ENCODE peak calls at places on chromosomes 3 and 15, in five cellular contexts. One of them, this sample, is unnamed.

GRCh38 chr3:193544289-193544688 is 10.4 kb downstream of the ATP13A4 start:
- DNase-seq in lower leg skin: no peak
- DNase-seq in HCT116: no peak
- DNase-seq in stomach: no peak
- DNase-seq in heart left ventricle: no peak
- DNase-seq in this sample: no peak

GRCh38 chr15:88894348-88894818 is 961 bp downstream of the HAPLN3 start:
- DNase-seq in lower leg skin: no peak
- DNase-seq in HCT116: no peak
- DNase-seq in stomach: peak
- DNase-seq in heart left ventricle: peak
- DNase-seq in this sample: no peak

GRCh38 chr3:196150481-196150880 is 60.7 kb downstream of the ZDHHC19 start:
- DNase-seq in lower leg skin: no peak
- DNase-seq in HCT116: no peak
- DNase-seq in stomach: no peak
- DNase-seq in heart left ventricle: no peak
- DNase-seq in this sample: no peak

GRCh38 chr3:59444293-59444671 is 394.5 kb upstream of the CFAP20DC start:
- DNase-seq in lower leg skin: no peak
- DNase-seq in HCT116: no peak
- DNase-seq in stomach: no peak
- DNase-seq in heart left ventricle: no peak
- DNase-seq in this sample: no peak

GRCh38 chr15:77784361-77785292 is 151.9 kb upstream of the LINGO1 start:
- DNase-seq in lower leg skin: no peak
- DNase-seq in HCT116: peak
- DNase-seq in stomach: no peak
- DNase-seq in heart left ventricle: no peak
- DNase-seq in this sample: no peak

GRCh38 chr3:23459915-23460546 is 256.9 kb downstream of the UBE2E2 start:
- DNase-seq in lower leg skin: no peak
- DNase-seq in HCT116: no peak
- DNase-seq in stomach: no peak
- DNase-seq in heart left ventricle: no peak
- DNase-seq in this sample: no peak

GRCh38 chr3:173891272-173892100 is 493.9 kb downstream of the NLGN1 start:
- DNase-seq in lower leg skin: no peak
- DNase-seq in HCT116: no peak
- DNase-seq in stomach: no peak
- DNase-seq in heart left ventricle: no peak
- DNase-seq in this sample: no peak

GRCh38 chr15:45225506-45226273 is 26.3 kb upstream of the SLC28A2 start:
- DNase-seq in lower leg skin: no peak
- DNase-seq in HCT116: no peak
- DNase-seq in stomach: no peak
- DNase-seq in heart left ventricle: no peak
- DNase-seq in this sample: no peak

GRCh38 chr15:41180206-41180789 is 50.3 kb downstream of the EXD1 start:
- DNase-seq in lower leg skin: no peak
- DNase-seq in HCT116: no peak
- DNase-seq in stomach: no peak
- DNase-seq in heart left ventricle: no peak
- DNase-seq in this sample: no peak

GRCh38 chr3:10366681-10367101 is 45.8 kb upstream of the SEC13 start:
- DNase-seq in lower leg skin: no peak
- DNase-seq in HCT116: peak
- DNase-seq in stomach: no peak
- DNase-seq in heart left ventricle: no peak
- DNase-seq in this sample: no peak

GRCh38 chr15:84982301-84982920 is 755 bp downstream of the PDE8A start:
- DNase-seq in lower leg skin: peak
- DNase-seq in HCT116: no peak
- DNase-seq in stomach: peak
- DNase-seq in heart left ventricle: peak
- DNase-seq in this sample: no peak

GRCh38 chr3:128999104-128999503 is 2.0 kb upstream of the EFCC1 start:
- DNase-seq in lower leg skin: no peak
- DNase-seq in HCT116: no peak
- DNase-seq in stomach: no peak
- DNase-seq in heart left ventricle: no peak
- DNase-seq in this sample: no peak

GRCh38 chr3:52882377-52882776 is 15.0 kb downstream of the STIMATE start:
- DNase-seq in lower leg skin: no peak
- DNase-seq in HCT116: no peak
- DNase-seq in stomach: no peak
- DNase-seq in heart left ventricle: no peak
- DNase-seq in this sample: no peak

GRCh38 chr15:49827311-49827710 is 206.5 kb downstream of the DTWD1 start:
- DNase-seq in lower leg skin: no peak
- DNase-seq in HCT116: no peak
- DNase-seq in stomach: no peak
- DNase-seq in heart left ventricle: no peak
- DNase-seq in this sample: no peak

GRCh38 chr15:49826640-49827281 is 205.9 kb downstream of the DTWD1 start:
- DNase-seq in lower leg skin: no peak
- DNase-seq in HCT116: no peak
- DNase-seq in stomach: no peak
- DNase-seq in heart left ventricle: no peak
- DNase-seq in this sample: no peak

GRCh38 chr15:49830411-49830810 is 209.6 kb downstream of the DTWD1 start:
- DNase-seq in lower leg skin: no peak
- DNase-seq in HCT116: no peak
- DNase-seq in stomach: no peak
- DNase-seq in heart left ventricle: no peak
- DNase-seq in this sample: no peak

GRCh38 chr15:49831206-49831965 is 210.5 kb downstream of the DTWD1 start:
- DNase-seq in lower leg skin: peak
- DNase-seq in HCT116: no peak
- DNase-seq in stomach: no peak
- DNase-seq in heart left ventricle: peak
- DNase-seq in this sample: no peak

GRCh38 chr15:49832421-49832980 is 211.7 kb downstream of the DTWD1 start:
- DNase-seq in lower leg skin: no peak
- DNase-seq in HCT116: no peak
- DNase-seq in stomach: no peak
- DNase-seq in heart left ventricle: no peak
- DNase-seq in this sample: no peak
- TF ChIP-seq CTCF in lower leg skin: no peak
- TF ChIP-seq CTCF in HCT116: peak
- TF ChIP-seq CTCF in stomach: no peak
- TF ChIP-seq CTCF in heart left ventricle: no peak
- TF ChIP-seq CTCF in this sample: no peak

GRCh38 chr3:8500966-8501365 is 657 bp upstream of the LMCD1 start:
- DNase-seq in lower leg skin: no peak
- DNase-seq in HCT116: no peak
- DNase-seq in stomach: no peak
- DNase-seq in heart left ventricle: no peak
- DNase-seq in this sample: no peak

GRCh38 chr3:8503461-8503860 is 1.8 kb downstream of the LMCD1 start:
- DNase-seq in lower leg skin: no peak
- DNase-seq in HCT116: no peak
- DNase-seq in stomach: no peak
- DNase-seq in heart left ventricle: no peak
- DNase-seq in this sample: no peak

GRCh38 chr3:8499181-8499611 is 2.4 kb upstream of the LMCD1 start:
- DNase-seq in lower leg skin: no peak
- DNase-seq in HCT116: no peak
- DNase-seq in stomach: peak
- DNase-seq in heart left ventricle: no peak
- DNase-seq in this sample: no peak

GRCh38 chr3:8500208-8500961 is 1.2 kb upstream of the LMCD1 start:
- DNase-seq in lower leg skin: no peak
- DNase-seq in HCT116: no peak
- DNase-seq in stomach: peak
- DNase-seq in heart left ventricle: no peak
- DNase-seq in this sample: no peak

DNA sequence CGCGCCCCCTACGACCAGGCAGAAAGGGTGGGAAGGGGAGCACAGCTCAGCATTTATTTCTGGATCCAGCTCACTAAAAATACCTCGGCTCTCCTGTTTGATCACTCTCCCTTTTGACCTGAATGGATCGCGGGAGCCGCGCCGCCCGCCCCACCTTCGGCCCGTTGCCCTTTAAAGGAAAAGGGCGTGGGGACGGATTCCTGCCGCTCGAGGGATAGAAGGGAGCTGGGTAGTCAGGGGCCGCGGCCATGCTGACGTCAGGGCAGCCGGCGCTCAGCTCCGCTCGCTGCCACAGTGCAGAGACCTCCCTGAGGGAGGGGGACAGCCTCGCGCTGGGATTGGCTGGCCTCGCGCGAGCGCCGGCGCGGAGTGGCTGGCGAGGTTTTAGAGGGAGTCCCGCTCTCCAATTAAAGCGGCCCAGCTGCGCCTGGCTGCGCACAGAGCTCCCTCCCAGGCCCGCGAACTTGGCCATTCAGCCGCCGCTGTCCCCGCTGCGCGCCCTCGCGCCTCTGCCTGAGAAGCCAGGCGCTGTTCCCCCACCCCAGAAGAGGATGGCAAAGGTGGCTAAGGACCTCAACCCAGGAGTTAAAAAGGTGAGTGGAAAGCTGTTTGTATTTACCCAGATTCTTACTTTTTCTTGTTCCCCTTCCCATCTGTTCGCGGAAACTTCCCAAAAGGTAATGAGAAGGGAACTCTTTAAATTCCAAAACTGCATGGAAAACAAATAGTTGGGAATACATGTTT is at the start of gene LMCD1:
- DNase-seq in lower leg skin: peak
- DNase-seq in HCT116: peak
- DNase-seq in stomach: peak
- DNase-seq in heart left ventricle: peak
- DNase-seq in this sample: peak
- TF ChIP-seq POLR2A in lower leg skin: no peak
- TF ChIP-seq POLR2A in HCT116: no peak
- TF ChIP-seq POLR2A in stomach: no peak
- TF ChIP-seq POLR2A in heart left ventricle: peak
- TF ChIP-seq POLR2A in this sample: peak

DNA sequence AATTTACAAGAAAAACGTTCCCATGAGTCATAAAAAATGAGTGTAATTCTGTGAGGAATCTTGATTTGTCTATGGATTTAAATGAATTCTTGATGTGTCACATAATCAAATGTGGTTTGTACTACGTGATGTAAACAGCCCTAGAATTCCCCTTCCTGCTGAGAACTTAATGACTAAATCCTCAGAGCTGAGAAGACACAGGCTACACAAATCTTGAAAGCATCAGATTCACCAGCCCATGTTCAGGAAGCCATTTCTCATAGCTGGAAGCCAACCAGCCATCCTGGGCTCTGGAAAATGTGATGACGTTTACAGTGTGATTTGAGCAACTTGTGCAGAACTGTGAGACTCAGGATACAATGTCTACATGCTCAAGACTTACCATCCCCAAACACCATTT is 193.7 kb upstream of the MME start:
- DNase-seq in lower leg skin: no peak
- DNase-seq in HCT116: no peak
- DNase-seq in stomach: no peak
- DNase-seq in heart left ventricle: no peak
- DNase-seq in this sample: no peak
- H3K4me3 ChIP-seq in lower leg skin: no peak
- H3K4me3 ChIP-seq in HCT116: no peak
- H3K4me3 ChIP-seq in stomach: no peak
- H3K4me3 ChIP-seq in heart left ventricle: no peak
- H3K4me3 ChIP-seq in this sample: no peak

GRCh38 chr15:29821416-29822099 is 710 bp downstream of the TJP1 start:
- DNase-seq in lower leg skin: peak
- DNase-seq in HCT116: peak
- DNase-seq in stomach: peak
- DNase-seq in heart left ventricle: peak
- DNase-seq in this sample: no peak
- TF ChIP-seq CTCF in lower leg skin: no peak
- TF ChIP-seq CTCF in HCT116: no peak
- TF ChIP-seq CTCF in stomach: peak
- TF ChIP-seq CTCF in heart left ventricle: no peak
- TF ChIP-seq CTCF in this sample: no peak

GRCh38 chr3:31285808-31286486 is 246.8 kb upstream of the STT3B start:
- DNase-seq in lower leg skin: no peak
- DNase-seq in HCT116: no peak
- DNase-seq in stomach: no peak
- DNase-seq in heart left ventricle: no peak
- DNase-seq in this sample: no peak
- TF ChIP-seq POLR2A in lower leg skin: no peak
- TF ChIP-seq POLR2A in HCT116: no peak
- TF ChIP-seq POLR2A in stomach: no peak
- TF ChIP-seq POLR2A in heart left ventricle: no peak
- TF ChIP-seq POLR2A in this sample: no peak

GRCh38 chr3:46971151-46971550 is 5.4 kb downstream of the CCDC12 start:
- DNase-seq in lower leg skin: no peak
- DNase-seq in HCT116: no peak
- DNase-seq in stomach: no peak
- DNase-seq in heart left ventricle: no peak
- DNase-seq in this sample: no peak
- H3K4me3 ChIP-seq in lower leg skin: no peak
- H3K4me3 ChIP-seq in HCT116: no peak
- H3K4me3 ChIP-seq in stomach: no peak
- H3K4me3 ChIP-seq in heart left ventricle: no peak
- H3K4me3 ChIP-seq in this sample: no peak

DNA sequence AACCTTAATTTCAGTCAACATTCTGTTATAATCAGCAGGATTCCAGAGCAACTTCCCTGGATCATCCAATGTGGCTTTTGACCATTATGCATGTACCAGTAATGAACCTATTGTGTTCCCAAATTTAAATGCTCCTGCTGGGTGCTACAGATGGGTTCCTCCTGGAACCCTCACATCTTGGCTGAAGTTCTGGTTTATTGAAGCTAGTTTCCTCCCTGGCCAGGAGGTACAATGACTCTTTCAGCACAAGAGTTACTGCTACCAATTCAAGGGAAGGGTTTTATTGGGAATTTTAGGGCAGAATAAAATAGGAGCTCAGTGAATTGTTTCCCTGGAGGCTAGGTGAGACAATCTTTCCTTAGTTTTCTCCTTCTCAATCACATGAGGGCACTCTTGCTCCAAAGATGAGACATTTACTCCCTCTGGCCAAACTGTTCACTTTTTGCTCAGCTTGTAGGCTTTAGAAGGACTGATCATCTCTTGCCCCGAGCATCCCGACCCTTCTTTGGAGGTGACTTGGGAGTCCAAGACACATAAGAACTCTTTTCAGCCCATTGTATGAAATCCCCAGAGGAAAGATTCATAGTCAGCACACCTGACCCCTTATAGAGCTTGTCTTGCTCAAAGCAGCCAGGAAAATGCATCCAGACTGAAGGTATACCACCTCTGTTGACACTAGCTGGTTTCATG is 8.8 kb upstream of the NPHP3 start:
- DNase-seq in lower leg skin: no peak
- DNase-seq in HCT116: no peak
- DNase-seq in stomach: no peak
- DNase-seq in heart left ventricle: no peak
- DNase-seq in this sample: no peak
- TF ChIP-seq CTCF in lower leg skin: no peak
- TF ChIP-seq CTCF in HCT116: peak
- TF ChIP-seq CTCF in stomach: peak
- TF ChIP-seq CTCF in heart left ventricle: peak
- TF ChIP-seq CTCF in this sample: no peak

GRCh38 chr3:160676547-160677303 is at the start of gene ARL14:
- DNase-seq in lower leg skin: no peak
- DNase-seq in HCT116: peak
- DNase-seq in stomach: peak
- DNase-seq in heart left ventricle: no peak
- DNase-seq in this sample: no peak
- TF ChIP-seq POLR2A in lower leg skin: no peak
- TF ChIP-seq POLR2A in HCT116: peak
- TF ChIP-seq POLR2A in stomach: no peak
- TF ChIP-seq POLR2A in heart left ventricle: no peak
- TF ChIP-seq POLR2A in this sample: no peak